ENCODE peak calls at places on chromosomes 11 and 22, in six cellular contexts. G is activated CD4-positive, CD25-positive, alpha-beta regulatory T cell; V is prostate gland; N is GM20000; I is T-helper 2 cell; J is fibroblast of the conjunctiva. C is an unnamed sample.

GRCh38 chr11:132050577-132051180 is 680.3 kb downstream of the NTM start:
- DNase-seq in V (no peak), N (no peak), I (no peak), G (no peak), J (no peak), C (no peak)

GRCh38 chr11:2360081-2360642 is 16.9 kb upstream of the CD81 start:
- DNase-seq in I (no peak), J (no peak), N (no peak), V (no peak), G (no peak), C (no peak)

GRCh38 chr11:15468471-15468870 is 353.7 kb downstream of the INSC start:
- DNase-seq in I (no peak), V (no peak), N (no peak), J (no peak), G (no peak), C (no peak)

GRCh38 chr11:10699072-10699471 is 5.5 kb upstream of the IRAG1 start:
- DNase-seq in I (no peak), N (no peak), G (no peak), V (no peak), J (peak), C (no peak)

GRCh38 chr11:16945671-16946469 is 68.3 kb downstream of the PLEKHA7 start:
- DNase-seq in N (peak), I (no peak), V (peak), J (peak), G (no peak), C (peak)

GRCh38 chr11:85589373-85589772 is 37.8 kb downstream of the DLG2 start:
- DNase-seq in G (no peak), V (no peak), N (no peak), J (no peak), I (no peak), C (no peak)

GRCh38 chr11:111698852-111699559 is 67.2 kb downstream of the PPP2R1B start:
- DNase-seq in J (no peak), N (no peak), G (no peak), V (no peak), I (no peak), C (no peak)

GRCh38 chr11:45846974-45847907 is at the start of gene CRY2:
- DNase-seq in I (peak), J (peak), G (peak), N (peak), V (peak), C (peak)

GRCh38 chr11:119375629-119376196 is 5.8 kb downstream of the USP2 start:
- DNase-seq in I (no peak), J (peak), V (no peak), G (no peak), N (no peak), C (no peak)

GRCh38 chr22:36237462-36238347 is 1.6 kb downstream of the APOL2 start:
- DNase-seq in V (no peak), N (peak), G (no peak), I (no peak), J (no peak), C (no peak)

GRCh38 chr11:105466582-105467228 is 143.2 kb upstream of the GRIA4 start:
- DNase-seq in V (no peak), N (no peak), I (no peak), G (no peak), J (peak), C (peak)

GRCh38 chr11:61694971-61695706 is 14.9 kb downstream of the DAGLA start:
- DNase-seq in N (no peak), G (no peak), I (no peak), V (peak), J (no peak), C (no peak)

GRCh38 chr11:76783294-76783900 is at the start of gene TSKU:
- DNase-seq in J (no peak), G (no peak), V (no peak), N (no peak), I (no peak), C (no peak)

GRCh38 chr11:121336279-121336947 is 43.8 kb downstream of the SC5D start:
- DNase-seq in N (no peak), I (no peak), J (no peak), V (no peak), G (no peak), C (no peak)

GRCh38 chr11:83475741-83476140 is 189.6 kb upstream of the CCDC90B start:
- DNase-seq in G (no peak), J (no peak), I (no peak), V (no peak), N (no peak), C (no peak)

GRCh38 chr11:67275606-67276409 is 9.5 kb downstream of the GRK2 start:
- DNase-seq in G (no peak), J (no peak), V (no peak), I (peak), N (no peak), C (no peak)

GRCh38 chr22:19168088-19168890 is 10.2 kb downstream of the SLC25A1 start:
- DNase-seq in G (no peak), I (no peak), N (no peak), V (no peak), J (no peak), C (no peak)

GRCh38 chr22:47115921-47116320 is 353.5 kb downstream of the TBC1D22A start:
- DNase-seq in G (no peak), N (no peak), V (no peak), J (no peak), I (no peak), C (no peak)

GRCh38 chr22:20060700-20061480 is 19.2 kb upstream of the DGCR8 start:
- DNase-seq in I (no peak), V (no peak), J (no peak), N (no peak), G (no peak), C (no peak)

GRCh38 chr11:14764213-14764898 is 120.8 kb downstream of the PDE3B start:
- DNase-seq in J (no peak), I (no peak), V (no peak), N (no peak), G (no peak), C (no peak)

GRCh38 chr11:117535201-117535869 is 207.7 kb downstream of the CEP164 start:
- DNase-seq in G (no peak), I (no peak), V (no peak), J (no peak), N (no peak), C (no peak)

GRCh38 chr11:77113382-77114088 is 10.9 kb downstream of the OMP start:
- DNase-seq in J (no peak), V (no peak), G (no peak), I (no peak), N (peak), C (no peak)

GRCh38 chr11:125229006-125229405 is 64.5 kb downstream of the PKNOX2 start:
- DNase-seq in I (no peak), V (no peak), N (no peak), J (no peak), G (no peak), C (no peak)

GRCh38 chr11:67303132-67303988 is at the start of gene SSH3:
- DNase-seq in G (no peak), V (peak), I (peak), N (no peak), J (no peak), C (no peak)

GRCh38 chr11:121886005-121886739 is 229.8 kb downstream of the BLID start:
- DNase-seq in G (no peak), J (no peak), N (no peak), I (no peak), V (no peak), C (no peak)

GRCh38 chr11:58616594-58616993 is 5.9 kb upstream of the CNTF start:
- DNase-seq in J (peak), G (no peak), I (no peak), N (no peak), V (no peak), C (no peak)

GRCh38 chr11:67373916-67374570 is 645 bp upstream of the CLCF1 start:
- DNase-seq in N (peak), J (peak), V (peak), G (no peak), I (no peak), C (no peak)

GRCh38 chr11:102647430-102647829 is 22.3 kb upstream of the MMP20 start:
- DNase-seq in I (no peak), G (no peak), J (no peak), N (no peak), V (no peak), C (no peak)

GRCh38 chr11:118533769-118534729 is 3.1 kb downstream of the TMEM25 start:
- DNase-seq in J (no peak), N (no peak), I (no peak), G (no peak), V (no peak), C (no peak)

GRCh38 chr22:32106930-32107329 is 52.2 kb downstream of the C22orf42 start:
- DNase-seq in G (no peak), J (no peak), I (no peak), N (peak), V (no peak), C (no peak)

GRCh38 chr11:16312242-16312641 is 44.1 kb downstream of the SOX6 start:
- DNase-seq in N (no peak), G (no peak), I (no peak), J (no peak), V (no peak), C (no peak)

GRCh38 chr22:19631899-19632670 is 82.2 kb upstream of the SEPTIN5 start:
- DNase-seq in I (no peak), N (no peak), V (no peak), J (peak), G (no peak), C (no peak)

GRCh38 chr11:8296203-8296602 is 32.5 kb upstream of the LMO1 start:
- DNase-seq in I (no peak), G (no peak), N (no peak), V (no peak), J (no peak), C (no peak)

GRCh38 chr11:105609832-105610781 is at the start of gene GRIA4:
- DNase-seq in G (no peak), J (peak), N (no peak), V (no peak), I (peak), C (peak)

GRCh38 chr11:72719144-72719543 is 33.1 kb downstream of the ARAP1 start:
- DNase-seq in I (no peak), N (no peak), J (no peak), G (no peak), V (no peak), C (no peak)

GRCh38 chr11:110435780-110436717 is 6.3 kb downstream of the FDX1 start:
- DNase-seq in I (no peak), N (no peak), J (no peak), V (no peak), G (no peak), C (no peak)

GRCh38 chr11:119504366-119504765 is 81.4 kb upstream of the THY1 start:
- DNase-seq in I (no peak), J (no peak), V (no peak), G (no peak), N (no peak), C (no peak)

GRCh38 chr11:21343204-21343603 is 673.8 kb downstream of the NELL1 start:
- DNase-seq in G (no peak), I (no peak), V (no peak), J (no peak), N (no peak), C (no peak)